ENCODE peak calls at places on chromosomes 2 and 18, in ten cellular contexts. Q, R, T, Z, L, M, E, N, H and C are unnamed samples.

GRCh38 chr2:110732422-110733413 is at the start of gene ACOXL:
- DNase-seq in Q (no peak), R (no peak), T (no peak), Z (no peak), L (peak), M (no peak), E (no peak), N (no peak), H (peak), C (peak)

GRCh38 chr2:111679202-111679601 is 204.8 kb downstream of the ANAPC1 start:
- DNase-seq in Q (no peak), R (no peak), T (no peak), Z (no peak), L (no peak), M (no peak), E (no peak), N (no peak), H (no peak), C (no peak)

GRCh38 chr18:34358923-34359322 is 134.2 kb upstream of the NOL4 start:
- DNase-seq in Q (no peak), R (no peak), T (no peak), Z (no peak), L (no peak), M (no peak), E (no peak), N (no peak), H (no peak), C (peak)

GRCh38 chr18:60740313-60740712 is 367.7 kb upstream of the MC4R start:
- DNase-seq in Q (no peak), R (no peak), T (no peak), Z (no peak), L (no peak), M (no peak), E (no peak), N (no peak), H (no peak), C (no peak)

GRCh38 chr2:234722176-234722575 is 225.3 kb upstream of the ARL4C start:
- DNase-seq in Q (no peak), R (peak), T (no peak), Z (no peak), L (no peak), M (no peak), E (no peak), N (no peak), H (no peak), C (no peak)

GRCh38 chr2:228245601-228246000 is 64.1 kb upstream of the SPHKAP start:
- DNase-seq in Q (no peak), R (no peak), T (no peak), Z (no peak), L (no peak), M (no peak), E (no peak), N (no peak), H (no peak), C (no peak)

GRCh38 chr2:102240640-102241370 is 54.0 kb downstream of the IL1RL2 start:
- DNase-seq in Q (peak), R (peak), T (peak), Z (peak), L (peak), M (peak), E (peak), N (peak), H (peak), C (peak)

GRCh38 chr2:77521931-77522470 is at the start of gene LRRTM4:
- DNase-seq in Q (no peak), R (no peak), T (no peak), Z (no peak), L (no peak), M (no peak), E (no peak), N (no peak), H (peak), C (peak)

GRCh38 chr2:1088192-1088860 is 137.7 kb downstream of the SNTG2 start:
- DNase-seq in Q (no peak), R (no peak), T (no peak), Z (no peak), L (no peak), M (no peak), E (no peak), N (no peak), H (no peak), C (no peak)

GRCh38 chr2:182642328-182642727 is 73.7 kb upstream of the DNAJC10 start:
- DNase-seq in Q (peak), R (peak), T (no peak), Z (no peak), L (peak), M (peak), E (peak), N (peak), H (peak), C (peak)

GRCh38 chr2:183088061-183088460 is 9.5 kb downstream of the DUSP19 start:
- DNase-seq in Q (no peak), R (no peak), T (no peak), Z (no peak), L (no peak), M (no peak), E (no peak), N (no peak), H (no peak), C (no peak)

GRCh38 chr2:148876589-148877402 is 1.8 kb downstream of the KIF5C start:
- DNase-seq in Q (peak), R (no peak), T (peak), Z (no peak), L (peak), M (peak), E (peak), N (no peak), H (peak), C (peak)

DNA sequence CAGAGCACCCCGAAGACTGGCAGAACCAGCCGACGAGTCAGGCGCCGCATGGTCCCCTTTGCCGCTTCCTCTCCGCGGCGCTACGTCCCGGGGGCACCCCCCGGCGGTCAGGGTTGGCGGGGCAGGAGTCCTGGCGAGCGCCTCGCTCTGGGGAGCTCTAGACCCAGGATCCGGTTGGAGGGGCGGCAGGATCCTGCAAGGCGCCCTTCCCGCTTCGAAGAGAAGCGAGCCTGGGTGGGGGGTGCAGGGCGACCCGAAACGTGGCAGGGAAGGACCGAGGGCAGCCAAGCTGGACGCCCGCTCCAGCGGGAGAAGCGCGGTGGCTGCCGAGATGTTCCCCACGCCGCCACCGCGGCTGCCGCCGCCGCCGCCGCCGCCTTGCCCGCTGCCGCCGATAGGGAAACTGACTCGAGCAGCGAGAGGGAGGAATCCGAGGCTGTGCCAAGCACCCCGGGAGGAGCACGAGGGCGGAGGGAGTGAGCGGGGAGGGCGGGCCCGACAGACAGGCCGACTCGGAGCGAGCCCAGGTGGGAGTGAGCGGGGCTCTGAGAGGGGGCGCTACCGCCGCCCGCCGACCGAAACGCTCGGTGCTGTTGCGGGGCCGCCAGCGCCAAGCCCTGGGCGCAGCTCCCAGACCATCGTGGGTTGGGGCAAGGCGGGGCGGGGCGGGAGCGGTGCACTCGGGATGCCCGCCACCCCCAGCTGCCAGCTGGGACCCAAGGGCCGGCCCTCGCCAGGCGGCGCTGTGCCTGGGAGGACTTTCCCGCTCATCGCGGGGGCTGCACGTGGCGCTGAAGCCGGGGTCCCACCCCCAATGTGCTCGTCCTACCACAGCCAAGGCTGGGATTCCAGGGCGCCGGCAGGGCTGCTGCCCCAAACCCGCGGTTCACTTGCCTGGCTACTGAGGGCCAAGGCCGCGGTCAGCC is at the start of gene GALNT14:
- DNase-seq in Q (no peak), R (peak), T (no peak), Z (peak), L (peak), M (peak), E (peak), N (peak), H (peak), C (peak)
- TF ChIP-seq CTCF in Q (peak), R (peak), T (peak), Z (peak), L (peak), M (peak), E (peak), N (peak), H (peak), C (peak)

DNA sequence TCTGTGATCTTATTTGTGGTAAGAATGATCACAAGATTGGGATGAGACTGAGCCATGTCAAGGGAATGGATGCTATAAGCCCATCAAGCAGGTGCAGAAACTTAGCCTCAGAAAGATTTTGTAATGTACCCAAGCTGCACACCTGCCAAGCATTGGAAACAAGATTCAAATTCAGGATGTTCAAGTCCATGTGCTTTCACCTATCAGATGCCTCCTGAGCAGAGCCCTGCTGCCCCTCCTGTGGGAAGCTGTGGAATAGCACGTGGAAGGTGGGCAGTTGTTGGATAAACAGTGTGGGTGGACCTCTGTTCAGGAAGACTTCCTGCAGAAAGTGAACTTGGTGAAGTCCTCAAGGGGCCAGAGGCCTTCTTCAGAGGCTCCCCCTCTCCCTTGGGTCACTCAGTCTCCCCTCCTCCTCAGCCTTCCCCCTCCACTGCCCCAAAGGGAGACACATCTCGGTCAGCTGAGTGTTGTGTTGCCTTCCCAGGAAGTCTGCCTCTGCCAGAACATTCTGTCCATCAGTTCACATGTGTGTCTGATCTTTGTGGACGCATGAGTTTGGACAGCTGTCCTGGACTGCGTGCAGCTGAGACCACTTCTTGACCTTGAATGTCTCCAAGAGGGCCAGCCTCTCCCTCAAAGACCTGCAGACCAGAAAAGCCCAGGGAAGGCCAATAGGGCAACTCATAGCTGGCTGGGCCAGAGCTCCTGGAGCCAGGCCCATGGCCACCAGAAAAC is 186.1 kb downstream of the INHBB start:
- DNase-seq in Q (no peak), R (no peak), T (no peak), Z (no peak), L (no peak), M (no peak), E (no peak), N (peak), H (no peak), C (no peak)
- TF ChIP-seq CTCF in Q (no peak), R (no peak), T (no peak), Z (no peak), L (no peak), M (no peak), E (no peak), N (no peak), H (no peak), C (no peak)

GRCh38 chr2:120224735-120225548 is 1.7 kb upstream of the TMEM185B start:
- DNase-seq in Q (no peak), R (no peak), T (no peak), Z (no peak), L (no peak), M (no peak), E (no peak), N (no peak), H (no peak), C (no peak)

GRCh38 chr2:120222186-120223033 is 790 bp downstream of the TMEM185B start:
- DNase-seq in Q (no peak), R (no peak), T (no peak), Z (no peak), L (no peak), M (no peak), E (no peak), N (no peak), H (no peak), C (no peak)

GRCh38 chr2:120224256-120224655 is 1.1 kb upstream of the TMEM185B start:
- DNase-seq in Q (no peak), R (no peak), T (no peak), Z (no peak), L (no peak), M (no peak), E (no peak), N (no peak), H (no peak), C (no peak)

GRCh38 chr2:120221616-120222015 is 1.6 kb downstream of the TMEM185B start:
- DNase-seq in Q (no peak), R (no peak), T (no peak), Z (no peak), L (no peak), M (no peak), E (no peak), N (no peak), H (no peak), C (no peak)

DNA sequence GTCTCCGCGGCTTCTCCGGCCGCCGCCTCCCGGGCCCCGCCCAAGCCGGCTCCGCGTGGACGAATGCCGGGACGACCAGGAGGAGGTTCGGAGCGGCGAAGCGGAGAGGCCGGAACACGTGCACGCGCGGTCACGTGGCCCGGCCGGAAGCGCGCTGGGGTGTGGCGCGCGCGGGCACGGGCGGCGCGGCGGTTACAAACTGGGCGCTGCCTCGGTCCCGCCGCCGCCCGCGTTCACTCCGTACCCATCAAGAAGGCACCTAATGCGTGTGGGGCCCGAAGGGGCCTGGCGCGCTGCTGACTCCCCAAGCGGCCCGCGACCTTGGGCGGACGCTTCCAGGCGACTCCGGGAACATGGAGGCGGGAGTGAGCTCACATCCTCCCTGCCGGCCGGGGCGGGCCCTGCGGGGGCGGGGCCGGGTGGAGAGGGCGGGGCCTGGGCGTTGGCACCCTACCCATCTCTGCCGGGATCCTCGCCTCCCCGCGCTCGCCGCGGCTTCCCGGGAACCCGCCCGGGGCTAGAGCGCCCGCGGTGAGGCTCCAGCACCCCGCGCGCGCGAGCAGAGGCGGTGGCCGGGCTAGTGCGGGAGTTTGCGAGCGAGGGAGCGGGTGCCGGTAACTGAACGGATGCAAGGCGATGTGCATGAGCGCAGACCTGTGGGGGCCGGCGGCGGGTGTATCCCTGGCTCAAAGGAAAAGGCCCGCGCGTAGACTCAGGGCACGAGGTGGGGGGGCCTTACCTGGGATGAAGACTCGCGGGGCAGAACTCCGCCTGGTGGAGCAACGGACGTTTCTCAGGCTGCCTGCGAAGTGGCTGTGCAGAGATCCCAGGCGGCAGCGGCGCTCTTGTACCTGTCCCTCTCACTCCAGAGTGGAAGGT is at the start of gene TMEM185B:
- DNase-seq in Q (peak), R (peak), T (no peak), Z (peak), L (peak), M (peak), E (peak), N (peak), H (peak), C (peak)
- TF ChIP-seq CTCF in Q (no peak), R (peak), T (peak), Z (peak), L (peak), M (peak), E (peak), N (peak), H (peak), C (peak)

GRCh38 chr2:42099431-42100173 is 51.8 kb downstream of the PKDCC start:
- DNase-seq in Q (no peak), R (no peak), T (no peak), Z (no peak), L (no peak), M (no peak), E (no peak), N (no peak), H (no peak), C (no peak)

GRCh38 chr2:42100696-42101585 is 53.1 kb downstream of the PKDCC start:
- DNase-seq in Q (peak), R (peak), T (no peak), Z (no peak), L (peak), M (peak), E (peak), N (peak), H (peak), C (peak)

GRCh38 chr2:42095923-42096408 is 48.1 kb downstream of the PKDCC start:
- DNase-seq in Q (peak), R (peak), T (no peak), Z (peak), L (peak), M (peak), E (peak), N (peak), H (peak), C (peak)

GRCh38 chr2:42096869-42097591 is 49.2 kb downstream of the PKDCC start:
- DNase-seq in Q (no peak), R (no peak), T (no peak), Z (no peak), L (no peak), M (no peak), E (no peak), N (no peak), H (no peak), C (no peak)

GRCh38 chr2:42098571-42099430 is 51.0 kb downstream of the PKDCC start:
- DNase-seq in Q (no peak), R (no peak), T (no peak), Z (no peak), L (no peak), M (no peak), E (no peak), N (peak), H (no peak), C (no peak)
- TF ChIP-seq CTCF in Q (no peak), R (no peak), T (no peak), Z (no peak), L (no peak), M (no peak), E (no peak), N (no peak), H (no peak), C (no peak)

GRCh38 chr2:219489315-219489714 is 9.4 kb upstream of the GMPPA start:
- DNase-seq in Q (no peak), R (no peak), T (no peak), Z (no peak), L (no peak), M (no peak), E (no peak), N (no peak), H (no peak), C (no peak)

GRCh38 chr2:219488844-219489194 is 9.9 kb upstream of the GMPPA start:
- DNase-seq in Q (no peak), R (no peak), T (no peak), Z (no peak), L (no peak), M (no peak), E (no peak), N (no peak), H (no peak), C (no peak)

GRCh38 chr2:219491278-219491967 is 7.3 kb upstream of the GMPPA start:
- DNase-seq in Q (no peak), R (no peak), T (no peak), Z (no peak), L (no peak), M (no peak), E (no peak), N (no peak), H (no peak), C (no peak)

GRCh38 chr2:219490600-219491130 is 8.0 kb upstream of the GMPPA start:
- DNase-seq in Q (no peak), R (no peak), T (no peak), Z (no peak), L (no peak), M (no peak), E (no peak), N (no peak), H (no peak), C (no peak)

GRCh38 chr2:219490186-219490585 is 8.5 kb upstream of the GMPPA start:
- DNase-seq in Q (no peak), R (no peak), T (no peak), Z (no peak), L (no peak), M (no peak), E (no peak), N (no peak), H (no peak), C (no peak)
- TF ChIP-seq CTCF in Q (no peak), R (peak), T (no peak), Z (no peak), L (peak), M (no peak), E (no peak), N (peak), H (no peak), C (no peak)

DNA sequence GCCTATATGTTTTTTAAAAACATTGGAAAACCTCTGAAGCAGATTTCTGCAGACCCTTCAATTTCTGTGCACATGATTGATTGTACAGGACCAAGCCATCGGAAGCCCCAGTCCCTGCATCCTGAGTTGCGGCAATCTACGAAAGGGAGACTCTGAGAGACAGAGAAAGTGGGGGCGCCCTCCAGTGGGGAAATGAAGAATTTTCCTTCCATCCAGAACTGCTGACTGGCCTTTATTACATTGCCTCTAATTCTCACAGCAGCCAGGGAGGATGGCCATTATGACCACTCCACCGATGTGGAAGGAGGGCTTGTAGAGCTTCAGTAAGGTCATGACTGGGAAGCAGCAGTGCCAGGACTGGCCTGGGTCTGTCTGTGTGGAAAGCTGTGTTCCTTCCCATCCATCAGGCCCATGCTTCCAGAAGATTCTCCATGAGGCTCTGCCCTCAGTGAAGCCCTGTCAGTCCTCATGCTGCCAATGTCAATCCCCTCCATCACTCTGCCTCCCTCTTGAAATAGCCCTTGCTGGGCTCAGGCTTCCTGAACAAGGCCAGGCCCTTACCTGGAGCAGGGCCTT is 20.0 kb upstream of the RESP18 start:
- DNase-seq in Q (peak), R (peak), T (no peak), Z (no peak), L (peak), M (peak), E (no peak), N (peak), H (peak), C (peak)
- TF ChIP-seq CTCF in Q (peak), R (peak), T (peak), Z (peak), L (peak), M (peak), E (peak), N (peak), H (peak), C (peak)

DNA sequence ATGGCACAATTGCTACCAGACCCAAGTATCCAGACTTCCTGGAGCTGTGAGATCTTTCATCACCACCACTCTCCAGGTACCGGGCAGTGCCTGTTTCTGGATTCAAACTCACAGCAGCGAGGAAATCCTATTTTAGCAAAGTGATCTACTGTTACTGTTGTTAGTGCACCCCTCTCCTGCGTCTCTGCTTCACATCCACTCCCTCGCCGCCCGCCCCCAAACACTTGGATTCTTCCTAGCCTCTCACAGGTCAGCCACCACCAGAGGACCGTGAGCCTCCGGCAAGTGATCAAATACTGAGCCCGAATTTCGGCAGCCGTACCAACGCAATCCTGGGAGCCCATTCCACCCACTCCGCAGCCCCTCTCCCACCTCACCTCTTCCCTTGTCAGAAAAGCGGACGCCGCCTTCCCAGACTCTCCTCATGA is 519 bp downstream of the METTL4 start:
- DNase-seq in Q (peak), R (peak), T (no peak), Z (peak), L (peak), M (peak), E (peak), N (peak), H (peak), C (peak)
- TF ChIP-seq CTCF in Q (no peak), R (peak), T (no peak), Z (peak), L (no peak), M (no peak), E (peak), N (peak), H (no peak), C (no peak)

GRCh38 chr2:81650048-81650971 is 1345.8 kb upstream of the LRRTM1 start:
- DNase-seq in Q (no peak), R (no peak), T (peak), Z (no peak), L (no peak), M (peak), E (no peak), N (no peak), H (no peak), C (no peak)
- TF ChIP-seq CTCF in Q (no peak), R (no peak), T (peak), Z (no peak), L (peak), M (no peak), E (no peak), N (no peak), H (peak), C (no peak)